ENCODE peak calls at places on chromosome 16, in four cellular contexts. B is A549, K is IMR-90, H is K562. I is an unnamed sample.

GRCh38 chr16:4288148-4288921 is 15.5 kb upstream of the TFAP4 start:
- DNase-seq in B (peak; percentile 74), K (peak; percentile 82), H (peak; percentile 88), I (no peak)

GRCh38 chr16:1745181-1745899 is 26.0 kb downstream of the NME3 start:
- DNase-seq in B (no peak), K (peak; percentile 59), H (no peak), I (no peak)

GRCh38 chr16:87661561-87661960 is 59.3 kb downstream of the JPH3 start:
- DNase-seq in B (peak; percentile 37), K (peak; percentile 43), H (peak; percentile 74), I (no peak)

GRCh38 chr16:89922884-89923639 is at the start of gene TUBB3:
- DNase-seq in B (peak; percentile 80), K (peak; percentile 77), H (peak; percentile 91), I (no peak)

GRCh38 chr16:82150569-82150968 is 19.5 kb downstream of the MPHOSPH6 start:
- DNase-seq in B (no peak), K (no peak), H (no peak), I (no peak)

GRCh38 chr16:13906426-13907089 is 13.4 kb upstream of the ERCC4 start:
- DNase-seq in B (peak; percentile 26), K (no peak), H (no peak), I (no peak)

GRCh38 chr16:68069511-68070248 is 15.5 kb upstream of the NFATC3 start:
- DNase-seq in B (no peak), K (no peak), H (no peak), I (no peak)

GRCh38 chr16:67481561-67482259 is 753 bp upstream of the ATP6V0D1 start:
- DNase-seq in B (no peak), K (peak; percentile 43), H (no peak), I (no peak)

GRCh38 chr16:2091722-2092620 is 43.7 kb downstream of the PKD1 start:
- DNase-seq in B (no peak), K (no peak), H (no peak), I (no peak)

GRCh38 chr16:23132921-23133532 is 16.2 kb downstream of the USP31 start:
- DNase-seq in B (no peak), K (peak; percentile 28), H (no peak), I (no peak)

GRCh38 chr16:79839851-79840321 is 239.3 kb upstream of the MAF start:
- DNase-seq in B (no peak), K (no peak), H (no peak), I (no peak)

GRCh38 chr16:4813251-4814003 is 11.0 kb upstream of the ROGDI start:
- DNase-seq in B (no peak), K (no peak), H (no peak), I (no peak)

GRCh38 chr16:5854027-5854426 is 756.4 kb upstream of the EEF2KMT start:
- DNase-seq in B (no peak), K (no peak), H (no peak), I (no peak)

GRCh38 chr16:50522324-50522723 is 25.9 kb upstream of the NKD1 start:
- DNase-seq in B (no peak), K (no peak), H (no peak), I (no peak)

GRCh38 chr16:56965149-56965938 is 3.6 kb downstream of the CETP start:
- DNase-seq in B (no peak), K (peak; percentile 16), H (no peak), I (no peak)

GRCh38 chr16:21277045-21277926 is 804 bp downstream of the CRYM start:
- DNase-seq in B (no peak), K (no peak), H (no peak), I (no peak)

GRCh38 chr16:11792404-11793260 is 4.4 kb downstream of the ZC3H7A start:
- DNase-seq in B (no peak), K (no peak), H (no peak), I (no peak)

GRCh38 chr16:3819741-3820724 is 60.5 kb downstream of the CREBBP start:
- DNase-seq in B (peak; percentile 67), K (peak; percentile 97), H (peak; percentile 62), I (no peak)

GRCh38 chr16:6267682-6268081 is 1065.0 kb upstream of the RBFOX1 start:
- DNase-seq in B (no peak), K (no peak), H (no peak), I (no peak)

GRCh38 chr16:71687853-71688252 is 36.6 kb downstream of the PHLPP2 start:
- DNase-seq in B (no peak), K (no peak), H (no peak), I (no peak)

GRCh38 chr16:67933805-67934204 is 2.1 kb upstream of the CTRL start:
- DNase-seq in B (no peak), K (no peak), H (no peak), I (no peak)

GRCh38 chr16:87297918-87298631 is 19.1 kb downstream of the C16orf95 start:
- DNase-seq in B (no peak), K (peak; percentile 10), H (peak; percentile 61), I (no peak)

GRCh38 chr16:66524601-66525164 is 25.2 kb downstream of the TK2 start:
- DNase-seq in B (no peak), K (no peak), H (peak; percentile 52), I (peak; percentile 85)

GRCh38 chr16:23771027-23771426 is 16.2 kb downstream of the CHP2 start:
- DNase-seq in B (no peak), K (no peak), H (no peak), I (no peak)

GRCh38 chr16:743794-744500 is 3.1 kb upstream of the CIAO3 start:
- DNase-seq in B (no peak), K (no peak), H (peak; percentile 36), I (no peak)

GRCh38 chr16:87212026-87212425 is 105.2 kb downstream of the C16orf95 start:
- DNase-seq in B (peak; percentile 40), K (peak; percentile 30), H (no peak), I (no peak)

GRCh38 chr16:73956592-73957495 is 339.8 kb upstream of the PSMD7 start:
- DNase-seq in B (peak; percentile 52), K (peak; percentile 64), H (peak; percentile 54), I (peak; percentile 2)

DNA sequence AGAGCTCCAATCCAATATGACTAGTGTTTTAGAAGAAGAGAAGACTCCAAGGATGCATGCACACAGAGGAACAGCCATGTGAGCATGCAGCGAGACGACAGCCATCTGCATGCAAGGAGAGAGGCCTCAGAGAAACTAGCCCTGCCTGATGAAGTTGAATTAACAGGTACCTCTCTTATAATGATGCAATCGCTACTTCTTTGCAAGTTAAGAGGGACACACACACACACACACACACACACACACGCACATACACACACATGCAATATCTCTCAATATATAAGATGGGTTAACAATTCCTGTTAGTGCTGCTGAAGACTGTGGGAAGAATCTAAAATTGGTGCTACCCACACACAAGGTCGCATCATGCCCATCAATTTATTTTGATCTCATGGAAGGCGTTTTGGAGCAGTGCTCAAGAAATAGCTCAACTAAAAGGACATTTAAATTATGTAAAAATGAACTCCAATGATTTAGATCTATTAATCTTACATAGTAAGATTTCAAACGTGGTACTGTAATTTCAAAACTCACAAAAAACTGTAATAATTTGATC is 7.0 kb upstream of the GINS3 start:
- DNase-seq in B (no peak), K (no peak), H (no peak), I (no peak)
- TF ChIP-seq RAD21 in B (no peak), K (no peak), H (no peak), I (no peak)

DNA sequence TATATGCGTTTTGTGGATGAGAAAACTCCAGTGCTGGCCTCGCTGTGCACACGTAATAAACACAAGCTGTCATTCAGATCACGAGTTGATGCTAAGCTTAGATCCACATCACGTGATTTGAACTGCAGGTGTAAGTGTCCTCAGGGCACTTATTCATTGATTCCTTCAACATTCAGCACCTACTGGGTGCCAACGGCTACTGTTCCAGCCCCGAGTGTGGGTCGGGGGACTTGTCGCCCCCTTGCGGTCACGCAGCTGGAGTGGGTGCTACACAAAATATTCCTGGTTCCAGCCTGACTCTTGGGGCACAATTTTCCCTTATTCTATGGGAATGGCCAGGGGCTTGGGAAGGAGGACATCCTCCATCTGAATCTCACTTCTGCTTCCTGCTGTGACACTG is 29.9 kb upstream of the GINS2 start:
- DNase-seq in B (peak; percentile 47), K (no peak), H (peak; percentile 68), I (no peak)
- TF ChIP-seq ELK1 in B (no peak), K (no peak), H (no peak), I (no peak)

GRCh38 chr16:10180771-10181163 is 1.5 kb downstream of the GRIN2A start:
- DNase-seq in B (peak; percentile 17), K (no peak), H (peak; percentile 77), I (no peak)

GRCh38 chr16:10182186-10182683 is at the start of gene GRIN2A:
- DNase-seq in B (no peak), K (no peak), H (no peak), I (no peak)

GRCh38 chr16:10180042-10180770 is 2.0 kb downstream of the GRIN2A start:
- DNase-seq in B (no peak), K (no peak), H (no peak), I (no peak)

GRCh38 chr16:10183606-10183959 is 1.4 kb upstream of the GRIN2A start:
- DNase-seq in B (no peak), K (no peak), H (no peak), I (no peak)

DNA sequence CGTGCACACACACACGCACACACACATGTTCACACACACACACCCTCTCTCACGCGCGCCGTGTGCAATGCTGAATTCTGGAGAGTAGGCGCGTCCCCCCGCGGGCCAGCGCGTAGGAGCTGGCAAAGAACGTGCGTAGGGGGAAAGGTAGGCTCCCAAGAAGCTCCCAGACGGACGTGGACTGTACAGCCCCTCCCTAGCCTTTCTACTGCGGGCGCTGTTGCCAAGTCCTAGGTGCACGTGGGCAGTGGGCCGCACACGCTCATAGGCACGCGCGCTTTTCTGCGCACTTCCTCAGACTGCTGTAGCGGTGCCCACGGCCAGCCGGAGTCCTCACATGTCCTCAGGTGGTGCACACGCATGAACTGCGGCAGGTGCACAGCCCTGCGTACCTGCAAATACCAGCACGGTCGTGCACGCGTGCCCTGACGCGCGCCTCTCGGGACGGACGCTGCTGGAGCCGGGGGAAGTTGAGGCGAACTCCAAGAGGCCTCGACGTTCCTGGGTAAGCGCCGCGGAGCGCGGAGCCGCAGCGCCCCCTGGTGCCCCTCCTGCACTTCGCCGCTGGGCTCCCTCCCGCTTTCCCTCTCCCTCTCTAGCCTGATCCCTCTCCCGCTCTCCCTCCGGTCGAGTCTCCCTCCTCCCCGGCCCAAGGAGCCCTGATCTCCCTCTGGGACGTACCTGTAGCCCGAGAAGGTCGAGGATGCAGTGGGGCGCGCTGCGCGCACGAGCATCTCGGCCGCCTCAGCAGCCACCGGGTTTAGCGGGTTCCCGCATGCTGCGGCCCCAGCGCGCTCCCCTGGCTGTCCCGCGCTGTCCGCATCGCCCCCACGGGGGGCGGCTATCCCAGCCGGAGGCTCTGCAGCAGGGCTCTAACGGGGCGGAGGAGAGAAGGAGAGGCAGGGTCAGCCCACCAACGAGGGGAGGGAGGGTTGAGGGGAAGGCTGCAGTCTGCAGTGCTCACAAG is 749 bp downstream of the GRIN2A start:
- DNase-seq in B (peak; percentile 69), K (peak; percentile 11), H (peak; percentile 78), I (no peak)
- TF ChIP-seq RAD21 in B (peak; percentile 89), K (peak; percentile 68), H (peak; percentile 88), I (peak; percentile 82)

DNA sequence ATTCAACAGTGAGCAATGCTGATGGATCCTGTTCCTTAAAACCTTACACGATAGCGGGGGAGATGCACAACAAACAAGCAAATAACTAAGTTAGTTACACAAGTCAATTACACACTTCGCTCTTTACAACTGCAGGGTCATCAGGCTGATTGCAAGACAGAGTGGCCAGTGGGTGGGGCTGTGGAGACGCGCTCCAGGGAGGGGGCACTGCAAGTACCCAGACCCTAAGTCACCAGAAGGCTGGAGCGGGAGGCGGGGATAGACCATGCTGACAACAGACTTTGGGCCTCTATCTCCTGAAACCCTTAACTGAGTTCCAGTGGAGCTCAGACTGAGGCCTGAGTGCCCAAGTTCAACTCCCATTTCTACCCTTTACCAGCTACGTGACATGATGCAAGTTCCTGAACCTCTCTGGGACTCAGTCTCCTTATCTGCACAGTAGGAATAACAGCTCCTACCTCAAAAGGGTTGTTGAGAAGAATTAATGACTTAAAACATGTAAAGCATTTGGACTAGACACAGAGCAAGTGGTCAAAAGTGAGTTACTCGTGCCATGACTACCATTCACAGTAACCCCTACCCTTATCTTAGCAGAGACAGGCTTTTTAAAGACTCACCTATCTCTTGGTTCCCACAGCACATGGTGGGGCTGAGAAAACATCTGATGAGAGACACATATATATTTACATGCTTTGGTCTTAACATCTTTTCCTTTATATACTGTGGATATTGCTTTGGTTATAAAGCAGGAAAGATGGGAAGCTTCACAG is 10.4 kb downstream of the CPPED1 start:
- DNase-seq in B (no peak), K (no peak), H (peak; percentile 66), I (no peak)
- TF ChIP-seq ELK1 in B (no peak), K (no peak), H (no peak), I (no peak)